ENCODE peak calls at places on chromosome X, in five cellular contexts. R is cerebellar cortex, Y is HFFc6, I is hippocampal formation, S is BJ. P is an unnamed sample.

GRCh38 chrX:475926-476723 is 89.4 kb upstream of the PPP2R3B start:
- DNase-seq in Y (no peak), I (no peak), S (no peak), R (no peak), P (no peak)

GRCh38 chrX:148938348-148938747 is 437.9 kb downstream of the AFF2 start:
- DNase-seq in Y (no peak), R (no peak), S (no peak), I (no peak), P (no peak)

GRCh38 chrX:155065035-155065734 is 5.8 kb downstream of the CMC4 start:
- DNase-seq in Y (peak), S (no peak), R (no peak), I (no peak), P (no peak)

GRCh38 chrX:107154787-107155620 is 36.4 kb upstream of the RBM41 start:
- DNase-seq in S (no peak), R (no peak), I (no peak), Y (no peak), P (no peak)

GRCh38 chrX:124212622-124213021 is 119.8 kb upstream of the TEX13D start:
- DNase-seq in R (no peak), I (no peak), S (no peak), Y (no peak), P (no peak)

GRCh38 chrX:150364347-150365050 is 1.4 kb downstream of the MAMLD1 start:
- DNase-seq in R (peak), Y (no peak), I (no peak), S (no peak), P (peak)

GRCh38 chrX:49172280-49172780 is 632 bp downstream of the PLP2 start:
- DNase-seq in I (no peak), R (no peak), Y (peak), S (peak), P (no peak)

GRCh38 chrX:27599928-27600327 is 9.8 kb downstream of the DCAF8L2 start:
- DNase-seq in Y (no peak), I (no peak), R (no peak), S (no peak), P (no peak)

GRCh38 chrX:96435636-96436035 is 249.0 kb upstream of the DIAPH2 start:
- DNase-seq in S (no peak), R (no peak), Y (peak), I (no peak), P (no peak)

GRCh38 chrX:115134366-115134765 is 54.8 kb upstream of the RBMXL3 start:
- DNase-seq in R (no peak), I (no peak), S (no peak), Y (no peak), P (no peak)

GRCh38 chrX:46873746-46874145 is 36.9 kb downstream of the RP2 start:
- DNase-seq in I (no peak), R (no peak), Y (no peak), S (no peak), P (no peak)

GRCh38 chrX:108331126-108331909 is 106.9 kb downstream of the COL4A6 start:
- DNase-seq in R (no peak), I (no peak), Y (no peak), S (no peak), P (no peak)

GRCh38 chrX:353566-354535 is 32.9 kb downstream of the PPP2R3B start:
- DNase-seq in I (no peak), S (no peak), Y (no peak), R (no peak), P (no peak)

GRCh38 chrX:97330150-97330549 is 446.4 kb downstream of the RPA4 start:
- DNase-seq in R (no peak), S (no peak), I (no peak), Y (no peak), P (no peak)

GRCh38 chrX:109889289-109890006 is 113.5 kb upstream of the TMEM164 start:
- DNase-seq in S (no peak), Y (peak), I (peak), R (peak), P (no peak)

GRCh38 chrX:133570549-133570948 is 155.3 kb upstream of the GPC4 start:
- DNase-seq in I (no peak), Y (no peak), S (no peak), R (no peak), P (no peak)

GRCh38 chrX:30005821-30006220 is 209.5 kb upstream of the MAGEB2 start:
- DNase-seq in I (no peak), S (no peak), Y (no peak), R (no peak), P (no peak)

GRCh38 chrX:70129811-70130210 is 3.4 kb upstream of the IGBP1 start:
- DNase-seq in R (no peak), Y (no peak), S (no peak), I (no peak), P (no peak)

GRCh38 chrX:66046612-66047235 is 6.8 kb upstream of the VSIG4 start:
- DNase-seq in S (no peak), I (no peak), R (no peak), Y (no peak), P (no peak)